ENCODE peak calls at places on chromosomes 7 and 10, in five cellular contexts. L is GM20000, C is WTC11, T is epithelial cell of esophagus, F is adrenal gland. D is an unnamed sample.
A peak's percentile ranks its signal among the peaks of the same experiment; 100 is the strongest.

GRCh38 chr10:62374862-62375710 is 917 bp downstream of the ZNF365 start:
- DNase-seq in L (no peak), C (no peak), T (peak; percentile 78), F (no peak), D (no peak)

GRCh38 chr7:128831994-128832879 is 2.0 kb downstream of the FLNC start:
- DNase-seq in L (peak; percentile 54), C (peak; percentile 53), T (no peak), F (no peak), D (no peak)

GRCh38 chr10:15603446-15604011 is 116.2 kb downstream of the ITGA8 start:
- DNase-seq in L (no peak), C (no peak), T (no peak), F (no peak), D (no peak)

GRCh38 chr7:99714171-99714570 is 20.8 kb downstream of the CYP3A7 start:
- DNase-seq in L (no peak), C (no peak), T (peak; percentile 49), F (no peak), D (no peak)

GRCh38 chr10:6843477-6843876 is 263.4 kb upstream of the PRKCQ start:
- DNase-seq in L (peak; percentile 18), C (no peak), T (no peak), F (no peak), D (no peak)

GRCh38 chr10:109838592-109839244 is 84.6 kb downstream of the XPNPEP1 start:
- DNase-seq in L (no peak), C (peak; percentile 19), T (no peak), F (no peak), D (no peak)

GRCh38 chr10:106082865-106083264 is 1081.6 kb downstream of the SORCS1 start:
- DNase-seq in L (no peak), C (no peak), T (peak; percentile 27), F (no peak), D (no peak)

GRCh38 chr7:102125127-102125561 is 161.5 kb upstream of the SH2B2 start:
- DNase-seq in L (peak; percentile 66), C (peak; percentile 74), T (peak; percentile 58), F (peak; percentile 81), D (peak; percentile 60)

GRCh38 chr10:76942556-76943416 is 694.8 kb downstream of the KCNMA1 start:
- DNase-seq in L (no peak), C (no peak), T (peak; percentile 9), F (no peak), D (no peak)

GRCh38 chr10:5659702-5660528 is 6.5 kb downstream of the ASB13 start:
- DNase-seq in L (peak; percentile 66), C (no peak), T (peak; percentile 85), F (peak; percentile 88), D (peak; percentile 44)

GRCh38 chr7:106139253-106140251 is 27.4 kb upstream of the SYPL1 start:
- DNase-seq in L (no peak), C (no peak), T (no peak), F (no peak), D (no peak)

GRCh38 chr10:25934673-25935139 is 677 bp downstream of the MYO3A start:
- DNase-seq in L (peak; percentile 52), C (peak; percentile 57), T (no peak), F (no peak), D (no peak)

GRCh38 chr7:149147730-149148653 is 739 bp downstream of the ZNF398 start:
- DNase-seq in L (peak; percentile 74), C (peak; percentile 47), T (peak; percentile 72), F (peak; percentile 69), D (no peak)

GRCh38 chr10:91632671-91633550 is at the start of gene PPP1R3C:
- DNase-seq in L (peak; percentile 53), C (peak; percentile 85), T (peak; percentile 90), F (peak; percentile 91), D (peak; percentile 73)

GRCh38 chr10:55370021-55370420 is 569.0 kb upstream of the PCDH15 start:
- DNase-seq in L (no peak), C (no peak), T (peak; percentile 13), F (no peak), D (no peak)

GRCh38 chr10:43817368-43817767 is 168.7 kb upstream of the ZNF32 start:
- DNase-seq in L (no peak), C (no peak), T (no peak), F (no peak), D (no peak)

GRCh38 chr10:77152256-77152655 is 485.4 kb downstream of the KCNMA1 start:
- DNase-seq in L (no peak), C (no peak), T (no peak), F (no peak), D (no peak)

GRCh38 chr7:22110881-22111280 is 165.2 kb upstream of the CDCA7L start:
- DNase-seq in L (no peak), C (no peak), T (no peak), F (no peak), D (no peak)

GRCh38 chr7:148356303-148356702 is 234.3 kb upstream of the C7orf33 start:
- DNase-seq in L (no peak), C (no peak), T (no peak), F (peak; percentile 48), D (peak; percentile 53)

GRCh38 chr7:117127585-117128168 is 174.4 kb downstream of the ST7 start:
- DNase-seq in L (no peak), C (peak; percentile 15), T (peak; percentile 66), F (peak; percentile 68), D (peak; percentile 26)

GRCh38 chr7:36490335-36490940 is 100.8 kb downstream of the ANLN start:
- DNase-seq in L (no peak), C (no peak), T (no peak), F (no peak), D (no peak)

GRCh38 chr10:126009590-126009989 is 113.2 kb downstream of the FANK1 start:
- DNase-seq in L (no peak), C (no peak), T (no peak), F (no peak), D (no peak)

GRCh38 chr10:130987401-130987800 is 324.1 kb downstream of the TCERG1L start:
- DNase-seq in L (no peak), C (no peak), T (no peak), F (no peak), D (no peak)

GRCh38 chr10:94006591-94007550 is 13.1 kb downstream of the PLCE1 start:
- DNase-seq in L (no peak), C (no peak), T (peak; percentile 63), F (no peak), D (no peak)

GRCh38 chr7:29013062-29013461 is 54.9 kb upstream of the TRIL start:
- DNase-seq in L (no peak), C (no peak), T (no peak), F (no peak), D (no peak)

GRCh38 chr7:112714917-112715316 is 75.3 kb downstream of the TMEM168 start:
- DNase-seq in L (no peak), C (no peak), T (no peak), F (no peak), D (no peak)

GRCh38 chr10:118738422-118738821 is 16.3 kb downstream of the CACUL1 start:
- DNase-seq in L (no peak), C (no peak), T (no peak), F (no peak), D (no peak)

GRCh38 chr7:23680417-23681405 is 712 bp downstream of the FAM221A start:
- DNase-seq in L (peak; percentile 49), C (peak; percentile 86), T (peak; percentile 51), F (peak; percentile 72), D (peak; percentile 26)

GRCh38 chr7:30743371-30744074 is 8.4 kb upstream of the INMT start:
- DNase-seq in L (no peak), C (no peak), T (peak; percentile 26), F (no peak), D (no peak)

GRCh38 chr7:124773938-124774337 is 8.3 kb upstream of the GPR37 start:
- DNase-seq in L (no peak), C (no peak), T (no peak), F (no peak), D (no peak)

GRCh38 chr7:152076324-152076821 is 50.9 kb downstream of the GALNT11 start:
- DNase-seq in L (no peak), C (peak; percentile 65), T (peak; percentile 14), F (peak; percentile 46), D (peak; percentile 22)

GRCh38 chr7:131090866-131091692 is 236.6 kb upstream of the MKLN1 start:
- DNase-seq in L (no peak), C (no peak), T (no peak), F (no peak), D (no peak)

DNA sequence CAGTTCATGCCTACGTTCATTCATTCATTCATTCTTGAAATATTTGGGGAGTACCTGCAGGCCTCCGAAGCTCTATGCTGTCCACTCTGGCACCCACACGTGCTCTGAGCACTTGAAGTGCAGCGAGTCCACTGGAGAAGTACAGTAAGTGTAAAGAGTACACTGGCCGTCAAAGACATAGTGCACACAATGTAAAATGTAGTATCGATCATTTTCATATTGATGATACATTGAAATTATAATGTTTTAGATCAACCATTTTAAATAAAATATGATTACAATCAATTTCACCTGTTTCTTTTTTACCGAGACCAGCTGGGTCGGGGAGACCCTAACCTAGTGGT is 37.0 kb upstream of the PURB start:
- DNase-seq in L (no peak), C (no peak), T (no peak), F (no peak), D (no peak)
- TF ChIP-seq CTCF in L (no peak), C (peak; percentile 6), T (no peak), F (no peak), D (no peak)

GRCh38 chr10:92688927-92689662 is 660 bp upstream of the HHEX start:
- DNase-seq in L (peak; percentile 50), C (peak; percentile 55), T (peak; percentile 14), F (peak; percentile 55), D (no peak)
- TF ChIP-seq CTCF in L (no peak), C (no peak), T (no peak), F (no peak), D (no peak)

GRCh38 chr7:116122972-116123595 is 87.3 kb upstream of the TES start:
- DNase-seq in L (peak; percentile 22), C (no peak), T (peak; percentile 60), F (no peak), D (no peak)
- TF ChIP-seq CTCF in L (peak; percentile 43), C (peak; percentile 46), T (peak; percentile 73), F (peak; percentile 39), D (peak; percentile 44)

DNA sequence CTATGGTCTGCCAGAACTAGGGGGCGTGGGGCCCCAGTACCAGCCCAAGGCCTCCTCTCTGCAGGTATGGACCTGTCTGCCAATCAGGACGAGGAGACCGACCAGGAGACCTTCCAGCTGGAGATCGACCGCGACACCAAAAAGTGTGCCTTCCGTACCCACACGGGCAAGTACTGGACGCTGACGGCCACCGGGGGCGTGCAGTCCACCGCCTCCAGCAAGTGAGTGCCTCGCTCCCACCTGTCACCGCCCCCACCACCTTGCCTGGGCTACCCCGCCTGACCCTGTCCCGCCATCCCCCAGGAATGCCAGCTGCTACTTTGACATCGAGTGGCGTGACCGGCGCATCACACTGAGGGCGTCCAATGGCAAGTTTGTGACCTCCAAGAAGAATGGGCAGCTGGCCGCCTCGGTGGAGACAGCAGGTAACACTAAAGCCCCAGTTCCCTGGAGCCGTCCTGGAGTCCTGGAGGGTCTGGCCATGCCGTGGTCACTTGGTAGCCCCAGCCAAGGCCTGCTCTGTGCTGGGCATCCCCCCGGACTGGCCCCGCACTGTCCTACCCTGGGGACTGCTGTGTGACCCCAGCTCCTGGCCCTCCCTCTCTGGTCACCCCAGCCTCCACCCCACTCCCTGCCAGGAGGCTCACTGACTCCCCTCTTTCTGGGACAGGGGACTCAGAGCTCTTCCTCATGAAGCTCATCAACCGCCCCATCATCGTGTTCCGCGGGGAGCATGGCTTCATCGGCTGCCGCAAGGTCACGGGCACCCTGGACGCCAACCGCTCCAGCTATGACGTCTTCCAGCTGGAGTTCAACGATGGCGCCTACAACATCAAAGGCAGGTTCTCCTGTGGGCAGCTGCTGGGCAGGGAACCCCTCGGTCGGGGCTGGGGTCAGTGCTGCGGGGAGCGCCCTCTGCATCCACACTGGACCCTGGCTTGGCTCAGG is 178.0 kb downstream of the RNF216 start:
- DNase-seq in L (no peak), C (peak; percentile 38), T (no peak), F (no peak), D (no peak)
- TF ChIP-seq CTCF in L (no peak), C (no peak), T (no peak), F (no peak), D (no peak)

GRCh38 chr7:90838799-90839198 is 242.7 kb downstream of the CDK14 start:
- DNase-seq in L (no peak), C (no peak), T (no peak), F (no peak), D (no peak)
- TF ChIP-seq CTCF in L (no peak), C (no peak), T (no peak), F (no peak), D (no peak)

D was measured in tibial nerve.